ENCODE peak calls at places on chromosomes 11 and 22, in six cellular contexts. One of them, this sample, is unnamed.

GRCh38 chr11:68722143-68722542 is 29.2 kb downstream of the TESMIN start:
- DNase-seq in bronchial epithelial cell: no peak
- DNase-seq in posterior cingulate gyrus: no peak
- DNase-seq in midbrain: no peak
- DNase-seq in HCT116: no peak
- DNase-seq in H54: no peak
- DNase-seq in this sample: no peak

GRCh38 chr22:50323900-50324299 is 2.9 kb downstream of the DENND6B start:
- DNase-seq in midbrain: no peak
- DNase-seq in HCT116: no peak
- DNase-seq in H54: no peak
- DNase-seq in bronchial epithelial cell: no peak
- DNase-seq in posterior cingulate gyrus: no peak
- DNase-seq in this sample: no peak

GRCh38 chr11:44694443-44694842 is 32.3 kb upstream of the TSPAN18 start:
- DNase-seq in posterior cingulate gyrus: no peak
- DNase-seq in midbrain: no peak
- DNase-seq in HCT116: no peak
- DNase-seq in H54: no peak
- DNase-seq in bronchial epithelial cell: no peak
- DNase-seq in this sample: no peak

GRCh38 chr22:40325315-40325714 is 21.0 kb upstream of the ADSL start:
- DNase-seq in HCT116: no peak
- DNase-seq in bronchial epithelial cell: no peak
- DNase-seq in H54: no peak
- DNase-seq in posterior cingulate gyrus: no peak
- DNase-seq in midbrain: no peak
- DNase-seq in this sample: no peak

GRCh38 chr22:21025266-21025665 is 7.1 kb downstream of the SLC7A4 start:
- DNase-seq in bronchial epithelial cell: peak; percentile 84
- DNase-seq in H54: no peak
- DNase-seq in posterior cingulate gyrus: no peak
- DNase-seq in midbrain: no peak
- DNase-seq in HCT116: no peak
- DNase-seq in this sample: peak; percentile 71

GRCh38 chr22:43476751-43477150 is 64.9 kb downstream of the MPPED1 start:
- DNase-seq in H54: no peak
- DNase-seq in HCT116: no peak
- DNase-seq in midbrain: no peak
- DNase-seq in posterior cingulate gyrus: no peak
- DNase-seq in bronchial epithelial cell: no peak
- DNase-seq in this sample: no peak

GRCh38 chr11:111782109-111782784 is 16.1 kb upstream of the PPP2R1B start:
- DNase-seq in posterior cingulate gyrus: no peak
- DNase-seq in HCT116: no peak
- DNase-seq in bronchial epithelial cell: no peak
- DNase-seq in H54: no peak
- DNase-seq in midbrain: no peak
- DNase-seq in this sample: no peak

GRCh38 chr11:134691474-134691873 is 279.4 kb upstream of the B3GAT1 start:
- DNase-seq in posterior cingulate gyrus: no peak
- DNase-seq in H54: no peak
- DNase-seq in HCT116: no peak
- DNase-seq in midbrain: no peak
- DNase-seq in bronchial epithelial cell: no peak
- DNase-seq in this sample: no peak